ENCODE peak calls at places on chromosomes 1 and 21, in ten cellular contexts. M, V, B, J, E, H, A, O, S and K are unnamed samples.

GRCh38 chr1:162136760-162137537 is 67.5 kb downstream of the NOS1AP start:
- DNase-seq in M (no peak), V (no peak), B (no peak), J (no peak), E (no peak), H (no peak), A (peak; percentile 77), O (peak; percentile 53), S (no peak), K (no peak)

GRCh38 chr1:202112864-202113689 is 9.6 kb upstream of the GPR37L1 start:
- DNase-seq in M (peak; percentile 73), V (no peak), B (peak; percentile 70), J (peak; percentile 65), E (no peak), H (no peak), A (peak; percentile 30), O (peak; percentile 47), S (no peak), K (no peak)

GRCh38 chr1:166839600-166840308 is 479 bp downstream of the POGK start:
- DNase-seq in M (peak; percentile 70), V (peak; percentile 75), B (peak; percentile 49), J (peak; percentile 87), E (peak; percentile 68), H (no peak), A (peak; percentile 18), O (peak; percentile 50), S (peak; percentile 74), K (peak; percentile 59)

GRCh38 chr1:182598296-182598695 is 5.9 kb downstream of the RGS16 start:
- DNase-seq in M (no peak), V (no peak), B (no peak), J (no peak), E (no peak), H (no peak), A (no peak), O (no peak), S (no peak), K (no peak)

GRCh38 chr1:217713223-217713622 is 82.1 kb downstream of the SPATA17 start:
- DNase-seq in M (no peak), V (no peak), B (no peak), J (no peak), E (no peak), H (no peak), A (peak; percentile 80), O (no peak), S (no peak), K (no peak)

GRCh38 chr1:93447481-93448291 is at the start of gene FNBP1L:
- DNase-seq in M (peak; percentile 87), V (peak; percentile 91), B (peak; percentile 82), J (peak; percentile 89), E (peak; percentile 94), H (no peak), A (peak; percentile 59), O (peak; percentile 74), S (peak; percentile 61), K (peak; percentile 27)

GRCh38 chr1:92446546-92446945 is 40.2 kb downstream of the GFI1 start:
- DNase-seq in M (no peak), V (no peak), B (no peak), J (no peak), E (no peak), H (no peak), A (peak; percentile 55), O (no peak), S (no peak), K (no peak)

GRCh38 chr21:41878831-41879189 is 334 bp downstream of the PRDM15 start:
- DNase-seq in M (peak; percentile 80), V (peak; percentile 89), B (peak; percentile 82), J (peak; percentile 93), E (peak; percentile 91), H (peak; percentile 72), A (peak; percentile 85), O (peak; percentile 85), S (peak; percentile 83), K (peak; percentile 78)

GRCh38 chr1:234842726-234843641 is 233.0 kb upstream of the IRF2BP2 start:
- DNase-seq in M (no peak), V (peak; percentile 12), B (no peak), J (peak; percentile 90), E (no peak), H (no peak), A (no peak), O (no peak), S (peak; percentile 63), K (peak; percentile 7)

GRCh38 chr1:184755226-184756065 is 788 bp upstream of the EDEM3 start:
- DNase-seq in M (peak; percentile 42), V (peak; percentile 23), B (no peak), J (no peak), E (peak; percentile 24), H (no peak), A (peak; percentile 46), O (no peak), S (no peak), K (no peak)

GRCh38 chr1:85060038-85060437 is 11.7 kb upstream of the MCOLN3 start:
- DNase-seq in M (no peak), V (no peak), B (no peak), J (no peak), E (no peak), H (no peak), A (no peak), O (no peak), S (no peak), K (no peak)

GRCh38 chr1:198122693-198123092 is 34.1 kb upstream of the NEK7 start:
- DNase-seq in M (no peak), V (no peak), B (no peak), J (no peak), E (no peak), H (no peak), A (no peak), O (peak; percentile 22), S (no peak), K (no peak)

GRCh38 chr1:198125995-198126758 is 30.6 kb upstream of the NEK7 start:
- DNase-seq in M (no peak), V (peak; percentile 4), B (no peak), J (no peak), E (no peak), H (no peak), A (peak; percentile 93), O (no peak), S (no peak), K (no peak)

GRCh38 chr1:198121058-198121829 is 35.6 kb upstream of the NEK7 start:
- DNase-seq in M (no peak), V (no peak), B (no peak), J (no peak), E (no peak), H (no peak), A (peak; percentile 75), O (no peak), S (peak; percentile 46), K (no peak)

GRCh38 chr1:198123146-198123545 is 33.7 kb upstream of the NEK7 start:
- DNase-seq in M (no peak), V (no peak), B (no peak), J (no peak), E (no peak), H (no peak), A (peak; percentile 75), O (no peak), S (no peak), K (no peak)

GRCh38 chr1:198124665-198125064 is 32.1 kb upstream of the NEK7 start:
- DNase-seq in M (no peak), V (no peak), B (no peak), J (no peak), E (no peak), H (no peak), A (no peak), O (no peak), S (no peak), K (no peak)
- H3K4me1 ChIP-seq in M (no peaks in the 10 kb centered on the region), V (no peaks in the 10 kb centered on the region), B (no peaks in the 10 kb centered on the region), J (no peaks in the 10 kb centered on the region), E (no peaks in the 10 kb centered on the region), H (peaks cover 8% of the 10 kb centered on the region), A (peaks cover 20% of the 10 kb centered on the region), O (peaks cover 7% of the 10 kb centered on the region), S (no peaks in the 10 kb centered on the region), K (no peaks in the 10 kb centered on the region)

DNA sequence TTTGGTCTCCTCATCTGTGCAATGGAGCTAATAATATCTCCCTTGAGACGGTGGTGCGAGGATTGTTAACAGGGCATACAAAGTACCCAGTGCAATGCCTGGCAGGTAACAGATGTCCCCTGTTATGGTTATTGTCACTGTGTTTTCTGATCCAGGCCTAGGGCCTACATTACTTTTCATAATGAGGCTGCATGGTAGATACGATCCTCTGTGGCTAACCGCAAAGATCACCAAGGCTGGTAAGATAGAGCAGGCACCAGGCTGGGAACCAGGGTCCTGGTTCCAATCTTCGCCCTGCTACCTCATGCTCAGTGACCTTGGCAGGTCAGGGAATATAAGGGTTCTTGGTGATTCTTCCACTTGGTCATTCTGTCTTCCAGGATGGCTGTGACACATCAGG is 22.7 kb downstream of the KCNA2 start:
- DNase-seq in M (no peak), V (no peak), B (no peak), J (no peak), E (no peak), H (no peak), A (no peak), O (no peak), S (no peak), K (no peak)
- H3K27ac ChIP-seq in M (no peak overlapping the region), V (no peak overlapping the region), B (no peak overlapping the region), J (no peak overlapping the region), E (no peak overlapping the region), H (no peak overlapping the region), A (no peak overlapping the region), O (no peak overlapping the region), S (no peak overlapping the region), K (no peak overlapping the region)

DNA sequence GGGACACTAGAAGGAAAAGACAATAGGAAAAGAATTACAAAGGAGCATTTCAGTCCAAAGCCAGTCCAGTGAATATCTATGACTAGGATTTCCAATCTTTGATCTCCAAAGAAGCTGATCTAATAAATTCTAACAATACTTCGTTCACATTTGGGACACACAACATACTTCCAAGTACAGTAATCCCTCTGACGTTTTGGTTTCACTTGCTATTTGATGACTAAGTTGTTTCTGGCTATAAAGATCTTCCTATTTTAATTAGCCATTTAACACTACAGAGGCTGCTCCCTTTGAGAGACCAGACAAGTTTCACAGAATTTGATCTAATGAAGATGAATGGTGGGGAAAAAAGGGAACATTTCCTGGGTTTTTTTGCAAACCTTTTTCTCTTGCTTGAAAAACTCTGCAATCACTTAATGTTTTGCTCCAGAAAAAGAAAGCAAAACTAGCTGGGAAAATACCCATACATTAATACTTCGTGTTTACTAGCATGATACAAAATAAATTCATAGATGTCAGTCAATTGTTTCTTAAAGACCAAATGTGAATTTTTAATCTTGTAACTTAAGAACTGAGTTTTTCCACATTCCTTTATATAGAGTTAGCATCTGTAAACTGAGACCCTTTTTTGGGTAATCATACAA is 27.9 kb upstream of the GLIS1 start:
- DNase-seq in M (no peak), V (no peak), B (no peak), J (no peak), E (no peak), H (no peak), A (peak; percentile 61), O (no peak), S (no peak), K (peak; percentile 37)
- H3K4me3 ChIP-seq in M (no peak overlapping the region), V (no peak overlapping the region), B (no peak overlapping the region), J (peak overlapping the region; percentile 10), E (no peak overlapping the region), H (peak overlapping the region; percentile 21), A (peak overlapping the region; percentile 30), O (no peak overlapping the region), S (no peak overlapping the region), K (peak overlapping the region; percentile 54)

DNA sequence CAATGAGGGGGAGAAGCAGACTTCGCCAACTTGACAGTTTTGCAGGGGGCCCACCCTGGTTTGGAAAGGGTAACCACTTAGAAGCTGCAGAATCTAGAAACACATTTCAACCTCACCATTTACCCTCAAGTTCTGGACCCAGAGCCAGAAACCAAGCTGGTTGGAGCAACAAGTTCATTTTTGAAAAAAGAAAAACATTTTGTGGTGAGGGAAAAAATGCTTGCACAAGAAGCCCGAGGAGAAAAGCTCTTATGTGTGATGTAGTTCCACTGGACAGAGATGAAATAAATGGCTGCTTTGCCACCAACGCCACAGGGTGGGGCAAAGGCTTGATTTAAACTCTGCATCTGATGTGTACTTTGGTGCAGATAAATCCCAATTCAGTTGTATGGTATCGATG is 10.6 kb upstream of the NGF start:
- DNase-seq in M (no peak), V (no peak), B (no peak), J (no peak), E (no peak), H (no peak), A (no peak), O (no peak), S (no peak), K (no peak)
- H3K4me1 ChIP-seq in M (no peaks in the 10 kb centered on the region), V (no peaks in the 10 kb centered on the region), B (no peaks in the 10 kb centered on the region), J (no peaks in the 10 kb centered on the region), E (no peaks in the 10 kb centered on the region), H (no peaks in the 10 kb centered on the region), A (no peaks in the 10 kb centered on the region), O (no peaks in the 10 kb centered on the region), S (no peaks in the 10 kb centered on the region), K (no peaks in the 10 kb centered on the region)